ENCODE peak calls at places on chromosomes 2 and 18, in four cellular contexts. V is GM23338, G is neural progenitor cell, Q is SK-N-SH. W is an unnamed sample.

GRCh38 chr2:218755567-218756404 is 26.2 kb upstream of the CYP27A1 start:
- DNase-seq in V (no peak), G (no peak), Q (no peak), W (no peak)

GRCh38 chr18:31741096-31741735 is 19.5 kb downstream of the SLC25A52 start:
- DNase-seq in V (peak; percentile 77), G (peak; percentile 45), Q (peak; percentile 32), W (peak; percentile 47)

GRCh38 chr2:29962922-29963321 is 41.5 kb upstream of the ALK start:
- DNase-seq in V (no peak), G (no peak), Q (no peak), W (no peak)

GRCh38 chr2:231379266-231380215 is 16.0 kb upstream of the B3GNT7 start:
- DNase-seq in V (no peak), G (no peak), Q (no peak), W (peak; percentile 82)

GRCh38 chr2:240596491-240596931 is 10.0 kb downstream of the CAPN10 start:
- DNase-seq in V (no peak), G (no peak), Q (no peak), W (no peak)

GRCh38 chr2:200615247-200615646 is 29.4 kb downstream of the AOX1 start:
- DNase-seq in V (no peak), G (no peak), Q (no peak), W (peak; percentile 87)

GRCh38 chr2:74020717-74021406 is 36.2 kb downstream of the TET3 start:
- DNase-seq in V (no peak), G (no peak), Q (no peak), W (no peak)

GRCh38 chr2:135299656-135300244 is 231.3 kb downstream of the ZRANB3 start:
- DNase-seq in V (no peak), G (no peak), Q (no peak), W (peak; percentile 33)

GRCh38 chr18:10329116-10329515 is 125.3 kb upstream of the APCDD1 start:
- DNase-seq in V (no peak), G (no peak), Q (no peak), W (no peak)

GRCh38 chr2:241907171-241907570 is 37.6 kb downstream of the RTP5 start:
- DNase-seq in V (no peak), G (no peak), Q (no peak), W (no peak)

GRCh38 chr2:69597105-69597504 is 46.4 kb downstream of the AAK1 start:
- DNase-seq in V (no peak), G (no peak), Q (no peak), W (no peak)

GRCh38 chr2:73205611-73206010 is 3.2 kb downstream of the NOTO start:
- DNase-seq in V (no peak), G (no peak), Q (no peak), W (no peak)

GRCh38 chr18:58307441-58307840 is 263.4 kb downstream of the NEDD4L start:
- DNase-seq in V (no peak), G (no peak), Q (no peak), W (no peak)

GRCh38 chr2:233766416-233766815 is 6.3 kb downstream of the UGT1A1 start:
- DNase-seq in V (no peak), G (no peak), Q (no peak), W (no peak)

GRCh38 chr2:66242099-66242498 is 192.8 kb upstream of the MEIS1 start:
- DNase-seq in V (no peak), G (no peak), Q (no peak), W (no peak)

GRCh38 chr2:197197808-197198409 is 112.7 kb downstream of the ANKRD44 start:
- DNase-seq in V (no peak), G (no peak), Q (no peak), W (no peak)

GRCh38 chr2:4134881-4135565 is 431.6 kb downstream of the DCDC2C start:
- DNase-seq in V (no peak), G (no peak), Q (no peak), W (no peak)

GRCh38 chr2:169184074-169184473 is 114.7 kb downstream of the DHRS9 start:
- DNase-seq in V (no peak), G (no peak), Q (no peak), W (peak; percentile 74)

GRCh38 chr2:20400306-20400705 is 46.6 kb upstream of the RHOB start:
- DNase-seq in V (no peak), G (no peak), Q (no peak), W (no peak)

GRCh38 chr2:85326406-85326945 is 1.3 kb downstream of the TGOLN2 start:
- DNase-seq in V (no peak), G (no peak), Q (no peak), W (peak; percentile 16)

GRCh38 chr2:203671876-203672275 is 34.6 kb upstream of the CD28 start:
- DNase-seq in V (no peak), G (no peak), Q (no peak), W (no peak)
- H2AFZ ChIP-seq in V (no peak overlapping the region), G (no peak overlapping the region), Q (no peak overlapping the region), W (no peak overlapping the region)

GRCh38 chr2:38748857-38749804 is 2.0 kb downstream of the SRSF7 start:
- DNase-seq in V (no peak), G (no peak), Q (no peak), W (no peak)
- H3F3A ChIP-seq in V (peaks cover 61% of the 10 kb centered on the region), G (peaks cover 73% of the 10 kb centered on the region), Q (peaks cover 50% of the 10 kb centered on the region), W (peaks cover under 1% of the 10 kb centered on the region)

GRCh38 chr2:37670378-37671012 is 947 bp downstream of the CDC42EP3 start:
- DNase-seq in V (no peak), G (peak; percentile 42), Q (no peak), W (no peak)
- TF ChIP-seq CTCF in V (no peak), G (no peak), Q (no peak), W (no peak)

DNA sequence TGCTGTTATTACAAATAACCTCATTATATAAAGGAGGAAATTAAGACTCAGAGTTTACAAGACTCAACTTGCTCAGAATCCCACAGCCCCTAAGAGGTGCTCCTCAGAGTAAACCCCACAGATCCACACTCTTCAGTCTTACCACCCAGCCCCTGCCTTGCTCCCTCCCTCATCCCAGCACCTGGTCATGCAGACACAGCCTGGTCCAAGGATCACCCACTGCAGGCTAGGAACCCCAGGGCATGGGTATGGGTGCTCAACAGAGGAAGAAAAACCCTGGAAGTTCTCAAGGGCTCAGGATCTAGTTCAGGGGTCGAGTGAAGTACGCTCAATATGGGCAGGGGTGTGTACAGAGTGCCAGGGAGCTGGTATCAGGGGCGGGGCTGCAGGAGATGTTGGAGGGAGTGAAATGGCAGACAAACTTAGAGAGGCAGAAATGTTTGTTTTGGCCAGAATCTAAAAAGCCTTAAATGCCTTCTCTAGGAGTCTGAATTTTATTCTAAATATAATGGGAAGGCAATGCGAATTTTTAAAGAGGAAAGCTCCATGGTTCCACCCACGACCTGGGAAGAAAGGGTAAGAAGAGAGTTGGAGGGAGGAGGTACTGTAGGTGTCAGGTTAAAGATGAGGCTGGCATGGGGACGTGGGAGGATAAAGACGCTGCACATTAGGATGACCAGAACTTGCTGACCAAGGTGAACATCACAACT is 79.1 kb upstream of the MGAT4A start:
- DNase-seq in V (no peak), G (no peak), Q (no peak), W (no peak)
- H2AFZ ChIP-seq in V (no peak overlapping the region), G (no peak overlapping the region), Q (no peak overlapping the region), W (no peak overlapping the region)

GRCh38 chr2:9256570-9257043 is 50.0 kb downstream of the ASAP2 start:
- DNase-seq in V (no peak), G (peak; percentile 29), Q (peak; percentile 73), W (no peak)
- H3F3A ChIP-seq in V (no peaks in the 10 kb centered on the region), G (no peaks in the 10 kb centered on the region), Q (peaks cover 19% of the 10 kb centered on the region), W (no peaks in the 10 kb centered on the region)

DNA sequence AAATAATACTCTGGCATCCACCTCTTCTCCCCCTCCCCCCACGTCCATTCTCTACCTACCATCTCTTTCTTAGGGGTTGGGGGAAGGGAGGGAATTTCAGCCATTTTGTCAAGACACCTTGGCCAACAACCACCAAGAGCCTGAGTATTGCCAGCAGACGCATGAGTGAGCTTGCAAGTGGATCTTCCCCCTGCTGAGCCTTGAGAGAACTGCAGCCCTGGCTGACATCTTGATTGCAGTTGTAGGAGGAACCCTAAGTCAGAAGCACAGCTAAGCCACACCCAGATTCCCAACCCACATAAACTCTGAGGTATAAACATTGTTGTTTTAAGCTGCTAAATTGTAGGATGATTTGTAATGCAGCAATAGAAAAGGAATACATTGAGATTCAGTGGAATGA is 165.6 kb downstream of the TMEFF2 start:
- DNase-seq in V (peak; percentile 87), G (peak; percentile 36), Q (no peak), W (peak; percentile 48)
- TF ChIP-seq CTCF in V (peak; percentile 63), G (peak; percentile 32), Q (peak; percentile 38), W (peak; percentile 56)